ENCODE peak calls at places on chromosomes 4 and X, in five cellular contexts. L is Calu3, R is gastrocnemius medialis, F is cardiac muscle cell, V is posterior vena cava. Q is an unnamed sample.

GRCh38 chr4:22458112-22458511 is 57.8 kb downstream of the ADGRA3 start:
- DNase-seq in L (no peak), R (peak), F (no peak), V (no peak), Q (no peak)

GRCh38 chr4:98677799-98678198 is 19.4 kb upstream of the TSPAN5 start:
- DNase-seq in L (no peak), R (no peak), F (no peak), V (no peak), Q (no peak)

GRCh38 chr4:157779084-157779483 is 393.7 kb downstream of the GASK1B start:
- DNase-seq in L (no peak), R (no peak), F (peak), V (no peak), Q (no peak)

GRCh38 chrX:74537011-74537390 is 77.4 kb downstream of the RLIM start:
- DNase-seq in L (no peak), R (no peak), F (no peak), V (no peak), Q (no peak)

GRCh38 chrX:103878466-103879151 is 46.6 kb upstream of the RAB9B start:
- DNase-seq in L (peak), R (peak), F (peak), V (no peak), Q (no peak)

GRCh38 chrX:2954541-2954940 is 25.4 kb upstream of the ARSD start:
- DNase-seq in L (no peak), R (no peak), F (no peak), V (no peak), Q (no peak)

GRCh38 chr4:126221262-126221661 is 906.5 kb downstream of the FAT4 start:
- DNase-seq in L (no peak), R (no peak), F (no peak), V (no peak), Q (no peak)

GRCh38 chrX:124406294-124407013 is 60.1 kb downstream of the SH2D1A start:
- DNase-seq in L (peak), R (peak), F (peak), V (no peak), Q (peak)

GRCh38 chr4:4425696-4426095 is 38.8 kb downstream of the NSG1 start:
- DNase-seq in L (no peak), R (no peak), F (no peak), V (peak), Q (no peak)

GRCh38 chr4:69523385-69524132 is 27.9 kb upstream of the UGT2B4 start:
- DNase-seq in L (no peak), R (no peak), F (no peak), V (no peak), Q (no peak)

GRCh38 chr4:145887241-145887964 is 51.2 kb downstream of the ZNF827 start:
- DNase-seq in L (no peak), R (peak), F (no peak), V (no peak), Q (no peak)

GRCh38 chrX:13043938-13044337 is 482 bp downstream of the FAM9C start:
- DNase-seq in L (no peak), R (no peak), F (no peak), V (no peak), Q (no peak)

GRCh38 chr4:98148856-98149255 is 5.6 kb upstream of the STPG2 start:
- DNase-seq in L (no peak), R (no peak), F (no peak), V (no peak), Q (no peak)